ENCODE peak calls at places on chromosomes 11 and 22, in ten cellular contexts. One of them, this sample, is unnamed.

GRCh38 chr11:77487790-77488189 is 13.9 kb upstream of the PAK1 start:
- DNase-seq in fibroblast of lung: no peak
- DNase-seq in GM13977: no peak
- DNase-seq in AG09319: no peak
- DNase-seq in astrocyte: no peak
- DNase-seq in D721Med: no peak
- DNase-seq in HFF-Myc: no peak
- DNase-seq in astrocyte of the cerebellum: no peak
- DNase-seq in transverse colon: no peak
- DNase-seq in fibroblast of the aortic adventitia: no peak
- DNase-seq in this sample: no peak

GRCh38 chr11:5507586-5508305 is 2.0 kb downstream of the UBQLN3 start:
- DNase-seq in GM13977: no peak
- DNase-seq in transverse colon: no peak
- DNase-seq in fibroblast of lung: no peak
- DNase-seq in astrocyte: no peak
- DNase-seq in AG09319: no peak
- DNase-seq in HFF-Myc: no peak
- DNase-seq in fibroblast of the aortic adventitia: peak
- DNase-seq in astrocyte of the cerebellum: no peak
- DNase-seq in D721Med: no peak
- DNase-seq in this sample: no peak

GRCh38 chr11:108997826-108998225 is 333.0 kb downstream of the DDX10 start:
- DNase-seq in astrocyte: no peak
- DNase-seq in GM13977: no peak
- DNase-seq in astrocyte of the cerebellum: no peak
- DNase-seq in fibroblast of lung: no peak
- DNase-seq in HFF-Myc: no peak
- DNase-seq in fibroblast of the aortic adventitia: no peak
- DNase-seq in AG09319: no peak
- DNase-seq in transverse colon: no peak
- DNase-seq in D721Med: no peak
- DNase-seq in this sample: no peak

GRCh38 chr11:2393111-2393868 is 7.3 kb upstream of the TSSC4 start:
- DNase-seq in D721Med: no peak
- DNase-seq in fibroblast of the aortic adventitia: no peak
- DNase-seq in fibroblast of lung: no peak
- DNase-seq in GM13977: no peak
- DNase-seq in AG09319: no peak
- DNase-seq in transverse colon: no peak
- DNase-seq in astrocyte of the cerebellum: no peak
- DNase-seq in astrocyte: no peak
- DNase-seq in HFF-Myc: no peak
- DNase-seq in this sample: no peak

GRCh38 chr22:47161631-47162030 is 399.2 kb downstream of the TBC1D22A start:
- DNase-seq in fibroblast of lung: no peak
- DNase-seq in D721Med: no peak
- DNase-seq in transverse colon: peak
- DNase-seq in GM13977: no peak
- DNase-seq in astrocyte of the cerebellum: no peak
- DNase-seq in AG09319: no peak
- DNase-seq in HFF-Myc: no peak
- DNase-seq in astrocyte: no peak
- DNase-seq in fibroblast of the aortic adventitia: no peak
- DNase-seq in this sample: no peak

GRCh38 chr11:13594045-13594444 is 74.4 kb upstream of the FAR1 start:
- DNase-seq in D721Med: no peak
- DNase-seq in fibroblast of the aortic adventitia: no peak
- DNase-seq in astrocyte of the cerebellum: no peak
- DNase-seq in transverse colon: peak
- DNase-seq in GM13977: no peak
- DNase-seq in HFF-Myc: no peak
- DNase-seq in fibroblast of lung: no peak
- DNase-seq in AG09319: no peak
- DNase-seq in astrocyte: no peak
- DNase-seq in this sample: no peak

GRCh38 chr22:49239264-49240015 is 588.2 kb downstream of the BRD1 start:
- DNase-seq in astrocyte: no peak
- DNase-seq in GM13977: no peak
- DNase-seq in D721Med: no peak
- DNase-seq in fibroblast of the aortic adventitia: no peak
- DNase-seq in astrocyte of the cerebellum: no peak
- DNase-seq in transverse colon: no peak
- DNase-seq in AG09319: no peak
- DNase-seq in HFF-Myc: no peak
- DNase-seq in fibroblast of lung: no peak
- DNase-seq in this sample: no peak

GRCh38 chr22:48939441-48940265 is 888.0 kb downstream of the BRD1 start:
- DNase-seq in AG09319: no peak
- DNase-seq in astrocyte of the cerebellum: no peak
- DNase-seq in fibroblast of the aortic adventitia: no peak
- DNase-seq in astrocyte: no peak
- DNase-seq in transverse colon: peak
- DNase-seq in GM13977: no peak
- DNase-seq in D721Med: no peak
- DNase-seq in HFF-Myc: no peak
- DNase-seq in fibroblast of lung: no peak
- DNase-seq in this sample: no peak

GRCh38 chr22:49600891-49601431 is 226.7 kb downstream of the BRD1 start:
- DNase-seq in transverse colon: no peak
- DNase-seq in GM13977: no peak
- DNase-seq in astrocyte: no peak
- DNase-seq in AG09319: no peak
- DNase-seq in D721Med: no peak
- DNase-seq in fibroblast of lung: no peak
- DNase-seq in HFF-Myc: no peak
- DNase-seq in astrocyte of the cerebellum: no peak
- DNase-seq in fibroblast of the aortic adventitia: no peak
- DNase-seq in this sample: no peak

GRCh38 chr11:128208329-128209220 is 378.8 kb downstream of the ETS1 start:
- DNase-seq in transverse colon: no peak
- DNase-seq in D721Med: no peak
- DNase-seq in astrocyte of the cerebellum: peak
- DNase-seq in GM13977: no peak
- DNase-seq in AG09319: peak
- DNase-seq in fibroblast of the aortic adventitia: peak
- DNase-seq in fibroblast of lung: peak
- DNase-seq in HFF-Myc: peak
- DNase-seq in astrocyte: peak
- DNase-seq in this sample: peak

DNA sequence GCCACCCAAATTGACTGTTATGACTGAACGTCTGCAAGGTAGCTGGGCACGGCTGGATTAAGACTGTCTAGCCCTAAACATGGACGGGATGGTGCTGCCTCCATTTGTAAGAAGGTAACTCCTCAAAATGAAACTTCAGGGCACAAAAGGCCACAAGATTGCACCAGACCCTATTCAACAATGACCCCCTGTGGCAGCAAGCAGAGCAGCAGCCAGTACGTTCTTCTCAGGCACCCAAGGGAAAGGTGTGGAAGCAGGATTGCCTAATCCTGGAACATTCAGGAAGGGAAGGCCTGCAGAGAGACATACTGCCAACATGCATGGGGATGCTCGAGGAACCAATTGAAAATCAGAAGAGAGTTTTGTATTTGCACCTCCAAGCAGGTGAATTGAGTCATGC is 4.5 kb upstream of the TBX10 start:
- DNase-seq in astrocyte: no peak
- DNase-seq in transverse colon: no peak
- DNase-seq in D721Med: no peak
- DNase-seq in astrocyte of the cerebellum: no peak
- DNase-seq in fibroblast of the aortic adventitia: no peak
- DNase-seq in HFF-Myc: no peak
- DNase-seq in fibroblast of lung: no peak
- DNase-seq in AG09319: no peak
- DNase-seq in GM13977: no peak
- DNase-seq in this sample: no peak
- TF ChIP-seq CTCF in astrocyte: peak
- TF ChIP-seq CTCF in transverse colon: peak
- TF ChIP-seq CTCF in D721Med: peak
- TF ChIP-seq CTCF in astrocyte of the cerebellum: peak
- TF ChIP-seq CTCF in fibroblast of the aortic adventitia: peak
- TF ChIP-seq CTCF in HFF-Myc: peak
- TF ChIP-seq CTCF in fibroblast of lung: peak
- TF ChIP-seq CTCF in AG09319: no peak
- TF ChIP-seq CTCF in GM13977: peak
- TF ChIP-seq CTCF in this sample: peak

GRCh38 chr11:133078591-133079179 is 453.6 kb downstream of the OPCML start:
- DNase-seq in HFF-Myc: no peak
- DNase-seq in GM13977: peak
- DNase-seq in D721Med: no peak
- DNase-seq in astrocyte of the cerebellum: peak
- DNase-seq in fibroblast of lung: peak
- DNase-seq in astrocyte: no peak
- DNase-seq in transverse colon: peak
- DNase-seq in AG09319: no peak
- DNase-seq in fibroblast of the aortic adventitia: peak
- DNase-seq in this sample: peak
- TF ChIP-seq CTCF in HFF-Myc: peak
- TF ChIP-seq CTCF in GM13977: peak
- TF ChIP-seq CTCF in D721Med: peak
- TF ChIP-seq CTCF in astrocyte of the cerebellum: peak
- TF ChIP-seq CTCF in fibroblast of lung: peak
- TF ChIP-seq CTCF in astrocyte: peak
- TF ChIP-seq CTCF in transverse colon: peak
- TF ChIP-seq CTCF in AG09319: peak
- TF ChIP-seq CTCF in fibroblast of the aortic adventitia: peak
- TF ChIP-seq CTCF in this sample: peak

GRCh38 chr11:126328938-126329643 is 25.2 kb downstream of the DCPS start:
- DNase-seq in GM13977: no peak
- DNase-seq in transverse colon: no peak
- DNase-seq in astrocyte of the cerebellum: no peak
- DNase-seq in AG09319: no peak
- DNase-seq in HFF-Myc: no peak
- DNase-seq in fibroblast of the aortic adventitia: no peak
- DNase-seq in D721Med: no peak
- DNase-seq in fibroblast of lung: no peak
- DNase-seq in astrocyte: no peak
- DNase-seq in this sample: no peak
- TF ChIP-seq CTCF in GM13977: no peak
- TF ChIP-seq CTCF in transverse colon: no peak
- TF ChIP-seq CTCF in astrocyte of the cerebellum: no peak
- TF ChIP-seq CTCF in AG09319: no peak
- TF ChIP-seq CTCF in HFF-Myc: no peak
- TF ChIP-seq CTCF in fibroblast of the aortic adventitia: no peak
- TF ChIP-seq CTCF in D721Med: no peak
- TF ChIP-seq CTCF in fibroblast of lung: no peak
- TF ChIP-seq CTCF in astrocyte: no peak
- TF ChIP-seq CTCF in this sample: no peak

GRCh38 chr11:87878373-87878779 is 296.9 kb downstream of the RAB38 start:
- DNase-seq in AG09319: peak
- DNase-seq in transverse colon: no peak
- DNase-seq in astrocyte of the cerebellum: peak
- DNase-seq in HFF-Myc: peak
- DNase-seq in D721Med: no peak
- DNase-seq in astrocyte: peak
- DNase-seq in GM13977: peak
- DNase-seq in fibroblast of lung: peak
- DNase-seq in fibroblast of the aortic adventitia: peak
- DNase-seq in this sample: peak
- TF ChIP-seq CTCF in AG09319: peak
- TF ChIP-seq CTCF in transverse colon: no peak
- TF ChIP-seq CTCF in astrocyte of the cerebellum: peak
- TF ChIP-seq CTCF in HFF-Myc: peak
- TF ChIP-seq CTCF in D721Med: peak
- TF ChIP-seq CTCF in astrocyte: peak
- TF ChIP-seq CTCF in GM13977: peak
- TF ChIP-seq CTCF in fibroblast of lung: peak
- TF ChIP-seq CTCF in fibroblast of the aortic adventitia: peak
- TF ChIP-seq CTCF in this sample: peak

DNA sequence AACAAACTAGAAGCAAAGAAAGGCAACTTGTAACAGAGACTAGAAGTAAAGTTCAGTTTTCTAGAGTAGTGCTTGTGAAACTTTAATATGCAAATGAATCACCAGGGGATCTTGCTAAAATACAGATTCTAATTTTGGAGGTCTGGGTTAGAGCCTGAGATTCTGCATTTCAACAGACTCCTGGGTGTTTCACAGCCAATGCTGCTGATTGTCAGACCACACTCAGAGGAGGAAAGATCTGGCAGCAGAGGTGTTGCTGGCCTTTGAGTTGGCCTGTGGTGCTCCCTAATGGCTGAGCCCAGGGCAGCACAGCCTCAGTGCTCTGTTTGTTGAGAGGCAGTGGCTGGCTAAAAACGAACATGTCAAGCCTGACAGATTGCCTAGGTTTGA is 5.4 kb downstream of the CRY2 start:
- DNase-seq in astrocyte of the cerebellum: no peak
- DNase-seq in D721Med: no peak
- DNase-seq in GM13977: peak
- DNase-seq in HFF-Myc: no peak
- DNase-seq in fibroblast of the aortic adventitia: no peak
- DNase-seq in fibroblast of lung: no peak
- DNase-seq in transverse colon: no peak
- DNase-seq in AG09319: no peak
- DNase-seq in astrocyte: no peak
- DNase-seq in this sample: no peak
- TF ChIP-seq CTCF in astrocyte of the cerebellum: no peak
- TF ChIP-seq CTCF in D721Med: no peak
- TF ChIP-seq CTCF in GM13977: peak
- TF ChIP-seq CTCF in HFF-Myc: no peak
- TF ChIP-seq CTCF in fibroblast of the aortic adventitia: no peak
- TF ChIP-seq CTCF in fibroblast of lung: no peak
- TF ChIP-seq CTCF in transverse colon: no peak
- TF ChIP-seq CTCF in AG09319: no peak
- TF ChIP-seq CTCF in astrocyte: no peak
- TF ChIP-seq CTCF in this sample: no peak

GRCh38 chr11:63212742-63213141 is 30.7 kb downstream of the SLC22A25 start:
- DNase-seq in GM13977: peak
- DNase-seq in AG09319: no peak
- DNase-seq in HFF-Myc: peak
- DNase-seq in fibroblast of lung: peak
- DNase-seq in astrocyte of the cerebellum: no peak
- DNase-seq in fibroblast of the aortic adventitia: peak
- DNase-seq in transverse colon: no peak
- DNase-seq in D721Med: no peak
- DNase-seq in astrocyte: no peak
- DNase-seq in this sample: peak
- TF ChIP-seq CTCF in GM13977: peak
- TF ChIP-seq CTCF in AG09319: peak
- TF ChIP-seq CTCF in HFF-Myc: peak
- TF ChIP-seq CTCF in fibroblast of lung: peak
- TF ChIP-seq CTCF in astrocyte of the cerebellum: peak
- TF ChIP-seq CTCF in fibroblast of the aortic adventitia: peak
- TF ChIP-seq CTCF in transverse colon: peak
- TF ChIP-seq CTCF in D721Med: peak
- TF ChIP-seq CTCF in astrocyte: peak
- TF ChIP-seq CTCF in this sample: peak

GRCh38 chr11:48109046-48109666 is 107.5 kb upstream of the OR4B1 start:
- DNase-seq in fibroblast of lung: peak
- DNase-seq in AG09319: peak
- DNase-seq in fibroblast of the aortic adventitia: peak
- DNase-seq in astrocyte of the cerebellum: peak
- DNase-seq in transverse colon: no peak
- DNase-seq in D721Med: peak
- DNase-seq in astrocyte: peak
- DNase-seq in GM13977: no peak
- DNase-seq in HFF-Myc: no peak
- DNase-seq in this sample: peak
- TF ChIP-seq CTCF in fibroblast of lung: peak
- TF ChIP-seq CTCF in AG09319: peak
- TF ChIP-seq CTCF in fibroblast of the aortic adventitia: peak
- TF ChIP-seq CTCF in astrocyte of the cerebellum: peak
- TF ChIP-seq CTCF in transverse colon: peak
- TF ChIP-seq CTCF in D721Med: peak
- TF ChIP-seq CTCF in astrocyte: peak
- TF ChIP-seq CTCF in GM13977: peak
- TF ChIP-seq CTCF in HFF-Myc: peak
- TF ChIP-seq CTCF in this sample: peak